ENCODE peak calls at places on chromosomes 12 and 14, in nine cellular contexts. R is fibroblast of lung, C is HCT116, D is PC-9, W is astrocyte, F is MM.1S, N is PC-3, B is H9, A is H1. E is an unnamed sample.

GRCh38 chr12:87667378-87667777 is 361.8 kb downstream of the C12orf50 start:
- DNase-seq in N (peak; percentile 61), R (peak; percentile 70), C (no peak), F (peak; percentile 23), B (no peak), A (no peak), D (no peak), W (peak; percentile 61), E (no peak)

GRCh38 chr12:52949413-52950331 is 754 bp downstream of the KRT18 start:
- DNase-seq in D (peak; percentile 78), R (peak; percentile 97), F (no peak), W (peak; percentile 95), N (peak; percentile 96), C (peak; percentile 84), B (peak; percentile 85), A (peak; percentile 62), E (peak; percentile 97)

GRCh38 chr12:122738561-122738960 is 7.9 kb upstream of the HCAR1 start:
- DNase-seq in R (peak; percentile 67), W (peak; percentile 67), A (no peak), D (no peak), B (no peak), F (no peak), C (no peak), N (peak; percentile 41), E (no peak)

GRCh38 chr12:128810182-128811127 is 13.3 kb downstream of the SLC15A4 start:
- DNase-seq in R (peak; percentile 22), A (no peak), W (no peak), B (no peak), C (no peak), N (no peak), D (no peak), F (peak; percentile 86), E (peak; percentile 80)

GRCh38 chr14:78401866-78402265 is 231.7 kb downstream of the NRXN3 start:
- DNase-seq in F (no peak), A (no peak), W (peak; percentile 22), D (no peak), C (no peak), B (no peak), N (no peak), R (peak; percentile 42), E (no peak)

GRCh38 chr12:29741342-29742241 is 42.1 kb downstream of the TMTC1 start:
- DNase-seq in F (no peak), R (peak; percentile 93), N (no peak), C (no peak), D (no peak), W (peak; percentile 94), A (no peak), B (no peak), E (peak; percentile 57)

GRCh38 chr14:88798161-88798560 is 5.4 kb upstream of the EML5 start:
- DNase-seq in D (no peak), C (no peak), B (no peak), N (no peak), R (no peak), F (no peak), W (no peak), A (no peak), E (no peak)

GRCh38 chr12:59403259-59403932 is 192.4 kb upstream of the SLC16A7 start:
- DNase-seq in F (peak; percentile 56), R (peak; percentile 49), W (peak; percentile 31), C (peak; percentile 55), A (no peak), N (peak; percentile 77), B (peak; percentile 52), D (no peak), E (peak; percentile 56)

GRCh38 chr12:6211421-6211869 is 11.2 kb downstream of the CD9 start:
- DNase-seq in D (peak; percentile 26), N (no peak), B (no peak), F (no peak), A (no peak), W (peak; percentile 95), R (peak; percentile 95), C (no peak), E (no peak)

GRCh38 chr12:80443974-80444666 is at the start of gene PTPRQ:
- DNase-seq in F (no peak), D (no peak), R (peak; percentile 74), C (no peak), N (no peak), W (peak; percentile 73), A (no peak), B (no peak), E (no peak)

GRCh38 chr12:78446555-78446954 is 418.0 kb upstream of the SYT1 start:
- DNase-seq in C (no peak), R (no peak), D (no peak), B (no peak), A (no peak), F (no peak), W (no peak), N (no peak), E (no peak)

GRCh38 chr12:116194935-116195431 is 82.5 kb downstream of the MED13L start:
- DNase-seq in F (peak; percentile 73), D (no peak), R (no peak), B (no peak), A (no peak), N (no peak), C (no peak), W (no peak), E (no peak)

GRCh38 chr12:129202109-129202814 is 349.0 kb downstream of the GLT1D1 start:
- DNase-seq in B (no peak), A (no peak), N (no peak), C (no peak), F (no peak), D (no peak), R (peak; percentile 23), W (no peak), E (no peak)

GRCh38 chr14:101322223-101322622 is 239.1 kb upstream of the DIO3 start:
- DNase-seq in F (no peak), B (no peak), R (no peak), W (no peak), N (no peak), A (peak; percentile 28), C (no peak), D (no peak), E (no peak)

DNA sequence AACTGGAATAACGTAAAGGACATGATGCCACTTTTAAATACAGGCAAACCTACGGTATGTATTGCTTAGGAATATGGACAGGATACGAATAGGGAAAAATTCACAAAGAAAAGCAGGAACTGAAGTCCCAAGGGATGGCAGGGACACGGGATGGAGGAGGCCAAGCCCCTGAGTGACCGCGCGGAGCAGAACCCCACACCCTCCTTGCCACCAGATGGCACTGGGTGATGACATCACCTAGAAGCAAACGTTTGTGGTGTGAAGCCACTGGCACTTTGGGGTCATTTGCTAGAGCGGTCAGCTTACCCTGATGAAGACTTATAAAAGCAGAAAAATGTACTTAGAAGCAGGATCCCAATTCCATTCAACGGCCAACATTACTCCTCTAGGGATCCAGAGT is 9.4 kb downstream of the DHX37 start:
- DNase-seq in N (no peak), B (peak; percentile 34), C (no peak), D (no peak), F (no peak), R (no peak), W (no peak), A (no peak), E (no peak)
- H4K20me1 ChIP-seq in N (no peaks in the 10 kb centered on the region), B (no peaks in the 10 kb centered on the region), C (no peaks in the 10 kb centered on the region), D (no peaks in the 10 kb centered on the region), F (no peaks in the 10 kb centered on the region), R (no peaks in the 10 kb centered on the region), W (peaks cover 15% of the 10 kb centered on the region), A (peaks cover 8% of the 10 kb centered on the region), E (no peaks in the 10 kb centered on the region)

GRCh38 chr12:51533799-51534198 is 57.2 kb upstream of the SCN8A start:
- DNase-seq in C (no peak), R (peak; percentile 31), F (no peak), D (no peak), B (peak; percentile 23), W (no peak), A (no peak), N (peak; percentile 29), E (no peak)
- TF ChIP-seq CTCF in C (no peak), R (peak; percentile 31), F (no peak), D (no peak), B (peak; percentile 53), W (no peak), A (no peak), N (peak; percentile 44), E (peak; percentile 33)

GRCh38 chr14:81312289-81312876 is 87.7 kb downstream of the STON2 start:
- DNase-seq in R (no peak), B (no peak), W (no peak), A (no peak), N (no peak), F (no peak), C (no peak), D (no peak), E (no peak)

GRCh38 chr14:81313775-81314429 is 86.2 kb downstream of the STON2 start:
- DNase-seq in N (no peak), R (peak; percentile 27), W (peak; percentile 23), D (no peak), B (no peak), A (no peak), F (no peak), C (no peak), E (no peak)

GRCh38 chr14:81313200-81313599 is 86.9 kb downstream of the STON2 start:
- DNase-seq in R (no peak), W (no peak), C (no peak), B (no peak), D (no peak), N (no peak), F (no peak), A (no peak), E (no peak)

GRCh38 chr14:81314443-81315175 is 85.5 kb downstream of the STON2 start:
- DNase-seq in N (no peak), D (no peak), B (no peak), W (no peak), A (no peak), R (no peak), C (no peak), F (no peak), E (no peak)

DNA sequence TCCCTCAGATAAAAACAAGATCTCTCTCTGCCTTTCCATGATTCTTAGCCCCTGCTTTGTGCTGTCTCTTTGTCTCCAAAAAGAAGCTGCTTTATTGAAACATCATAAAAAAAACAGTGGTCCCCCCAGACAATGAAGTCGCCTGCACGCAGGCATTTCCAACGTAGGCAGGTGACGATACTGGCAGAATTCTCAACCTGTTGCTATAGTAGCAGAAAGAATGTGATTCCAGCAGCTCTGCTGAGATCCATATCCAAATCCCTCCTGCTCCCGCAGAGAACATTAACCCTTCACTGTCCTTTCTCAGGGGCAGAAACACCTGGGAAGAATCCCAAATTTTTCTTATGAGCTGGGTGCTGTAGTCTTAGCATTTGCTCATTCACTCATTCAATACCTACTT is 84.8 kb downstream of the STON2 start:
- DNase-seq in N (no peak), W (peak; percentile 19), A (no peak), R (peak; percentile 28), C (no peak), F (no peak), B (peak; percentile 79), D (no peak), E (no peak)
- H2AFZ ChIP-seq in N (no peak overlapping the region), W (no peak overlapping the region), A (no peak overlapping the region), R (no peak overlapping the region), C (no peak overlapping the region), F (no peak overlapping the region), B (no peak overlapping the region), D (no peak overlapping the region), E (no peak overlapping the region)

GRCh38 chr12:124555168-124555928 is 12.1 kb downstream of the NCOR2 start:
- DNase-seq in F (no peak), A (no peak), W (no peak), D (no peak), B (no peak), R (no peak), C (no peak), N (no peak), E (no peak)
- H4K20me1 ChIP-seq in F (no peaks in the 10 kb centered on the region), A (peaks cover 62% of the 10 kb centered on the region), W (peaks cover 98% of the 10 kb centered on the region), D (peaks cover 97% of the 10 kb centered on the region), B (no peaks in the 10 kb centered on the region), R (peaks cover 4% of the 10 kb centered on the region), C (peaks cover 5% of the 10 kb centered on the region), N (peaks cover 40% of the 10 kb centered on the region), E (peaks cover 84% of the 10 kb centered on the region)

E was measured in osteoblast.